ENCODE peak calls at places on chromosomes 6 and 20, in ten cellular contexts. C is dorsolateral prefrontal cortex, T is choroid plexus epithelial cell, E is PC-9, N is cardiac fibroblast, W is spleen, U is stomach, L is heart left ventricle, R is fibroblast of mammary gland, J is thoracic aorta. M is an unnamed sample.

GRCh38 chr6:73393278-73393677 is 1.4 kb upstream of the DDX43 start:
- DNase-seq in C (no peak), T (peak), E (no peak), N (no peak), W (no peak), U (no peak), L (no peak), R (no peak), J (no peak), M (no peak)

GRCh38 chr6:150464966-150465365 is 96.2 kb downstream of the IYD start:
- DNase-seq in C (no peak), T (no peak), E (no peak), N (no peak), W (no peak), U (no peak), L (no peak), R (no peak), J (no peak), M (no peak)

GRCh38 chr6:41428995-41429417 is 93.6 kb downstream of the NCR2 start:
- DNase-seq in C (no peak), T (peak), E (no peak), N (peak), W (no peak), U (no peak), L (peak), R (peak), J (no peak), M (no peak)

GRCh38 chr20:63750807-63751470 is 11.4 kb downstream of the SLC2A4RG start:
- DNase-seq in C (no peak), T (no peak), E (no peak), N (no peak), W (peak), U (no peak), L (peak), R (no peak), J (no peak), M (peak)

GRCh38 chr20:23520185-23520584 is 29.3 kb downstream of the CST8 start:
- DNase-seq in C (no peak), T (no peak), E (no peak), N (no peak), W (no peak), U (no peak), L (no peak), R (no peak), J (no peak), M (no peak)

GRCh38 chr6:161817881-161818280 is 544.0 kb upstream of the AGPAT4 start:
- DNase-seq in C (no peak), T (no peak), E (no peak), N (no peak), W (no peak), U (no peak), L (no peak), R (no peak), J (no peak), M (no peak)

GRCh38 chr6:135871878-135872277 is 20.4 kb downstream of the PDE7B start:
- DNase-seq in C (no peak), T (peak), E (no peak), N (peak), W (no peak), U (no peak), L (no peak), R (peak), J (no peak), M (no peak)

GRCh38 chr20:15359056-15359455 is 1021.6 kb upstream of the FLRT3 start:
- DNase-seq in C (no peak), T (peak), E (no peak), N (no peak), W (no peak), U (no peak), L (no peak), R (peak), J (no peak), M (no peak)

GRCh38 chr6:33144373-33144772 is 47.9 kb downstream of the COL11A2 start:
- DNase-seq in C (no peak), T (no peak), E (no peak), N (no peak), W (no peak), U (no peak), L (no peak), R (peak), J (no peak), M (no peak)

GRCh38 chr6:151067684-151068596 is 171.8 kb upstream of the AKAP12 start:
- DNase-seq in C (no peak), T (peak), E (peak), N (peak), W (no peak), U (peak), L (peak), R (peak), J (peak), M (no peak)

GRCh38 chr6:137820952-137821351 is 46.1 kb upstream of the TNFAIP3 start:
- DNase-seq in C (no peak), T (peak), E (no peak), N (peak), W (no peak), U (no peak), L (no peak), R (peak), J (no peak), M (no peak)

DNA sequence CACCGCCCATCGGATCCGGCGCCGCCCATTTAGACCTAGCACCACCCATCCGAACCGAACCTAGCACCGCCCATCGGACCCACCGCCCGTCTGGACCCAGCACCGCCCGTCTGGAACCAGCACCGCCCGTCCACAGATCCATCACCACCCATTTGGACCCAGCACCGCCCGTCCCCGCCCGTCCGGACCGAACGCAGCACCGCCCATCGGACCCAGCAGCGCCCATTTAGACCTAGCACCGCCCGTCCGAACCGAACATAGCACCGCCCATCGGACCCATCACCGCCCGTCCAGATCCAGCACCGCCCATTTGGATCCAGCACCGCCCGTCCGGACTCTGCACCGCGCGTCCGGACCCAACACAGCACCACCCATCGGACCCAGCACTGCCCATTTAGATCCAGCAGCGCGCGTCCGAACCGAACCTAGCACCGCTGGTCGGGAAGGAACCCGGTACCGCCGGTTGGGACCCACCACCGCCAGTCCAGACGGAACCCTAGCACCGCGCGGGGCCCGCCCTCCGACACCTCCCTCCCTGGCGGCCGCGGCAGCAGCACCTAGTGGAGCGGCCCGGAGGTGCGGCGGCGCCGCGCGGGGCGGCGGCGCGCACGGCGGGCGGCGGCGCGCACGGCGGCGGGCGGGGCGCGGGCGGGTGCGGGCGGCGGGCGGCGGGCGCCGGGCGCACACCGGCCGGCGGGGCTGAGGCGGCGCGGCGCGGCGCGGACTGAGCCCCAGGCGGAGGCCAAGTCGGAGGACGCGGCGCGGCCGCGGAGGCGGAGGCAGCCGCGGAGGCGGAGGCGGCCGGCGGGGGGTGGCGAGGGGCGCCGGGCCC is at the start of gene AFDN:
- DNase-seq in C (peak), T (peak), E (peak), N (peak), W (peak), U (peak), L (peak), R (no peak), J (no peak), M (peak)
- TF ChIP-seq CTCF in C (peak), T (peak), E (peak), N (peak), W (peak), U (no peak), L (peak), R (no peak), J (peak), M (no peak)

DNA sequence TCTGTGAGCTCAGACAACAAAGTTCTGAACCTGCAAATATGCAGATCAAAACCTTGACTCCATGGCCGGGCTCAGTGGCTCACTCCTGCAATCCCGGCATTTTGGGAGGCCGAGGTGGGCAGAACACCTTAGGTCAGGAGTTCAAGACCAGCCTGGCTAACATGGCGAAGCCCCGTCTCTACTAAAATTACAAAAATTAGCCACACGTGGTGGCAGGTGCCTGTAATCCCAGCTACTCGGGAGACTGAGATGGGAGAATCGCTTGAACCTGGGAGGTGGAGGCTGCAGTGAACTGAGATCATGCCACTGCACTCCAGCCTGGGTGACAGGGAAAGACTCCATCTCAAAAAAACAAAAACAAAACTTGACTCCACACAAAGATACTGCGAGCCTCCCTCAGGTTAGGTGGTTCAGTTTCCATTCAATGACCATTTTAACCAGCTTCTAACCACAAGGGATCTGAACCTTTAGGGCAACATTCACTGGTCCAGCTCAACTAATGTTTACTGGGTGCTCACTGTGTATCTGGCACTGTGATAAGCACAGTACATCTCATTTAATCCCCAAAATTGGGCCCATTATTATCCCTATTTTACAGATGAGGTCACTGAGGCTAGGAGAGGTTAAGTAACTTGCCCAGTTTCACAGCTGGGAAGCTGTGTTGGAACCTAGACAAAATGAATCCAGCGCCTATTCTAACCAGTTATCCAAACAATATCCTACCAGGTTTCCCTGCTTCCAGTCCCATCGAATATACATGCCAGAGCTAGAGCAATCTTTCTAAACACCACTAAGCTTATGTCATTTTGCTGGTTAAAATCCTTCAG is 1.8 kb downstream of the SNRPB start:
- DNase-seq in C (no peak), T (peak), E (no peak), N (no peak), W (no peak), U (no peak), L (no peak), R (peak), J (no peak), M (no peak)
- H3K4me3 ChIP-seq in C (peak), T (peak), E (peak), N (peak), W (no peak), U (peak), L (no peak), R (peak), J (peak), M (no peak)

GRCh38 chr6:106092279-106092678 is 6.1 kb downstream of the PRDM1 start:
- DNase-seq in C (no peak), T (no peak), E (no peak), N (no peak), W (no peak), U (no peak), L (no peak), R (no peak), J (no peak), M (no peak)

GRCh38 chr6:106087548-106088325 is 1.6 kb downstream of the PRDM1 start:
- DNase-seq in C (no peak), T (peak), E (peak), N (peak), W (no peak), U (no peak), L (peak), R (peak), J (no peak), M (no peak)

GRCh38 chr6:106085984-106086832 is at the start of gene PRDM1:
- DNase-seq in C (peak), T (peak), E (peak), N (peak), W (peak), U (peak), L (peak), R (peak), J (no peak), M (peak)

GRCh38 chr6:106085687-106085983 is 501 bp upstream of the PRDM1 start:
- DNase-seq in C (no peak), T (no peak), E (no peak), N (no peak), W (no peak), U (no peak), L (no peak), R (no peak), J (no peak), M (no peak)

DNA sequence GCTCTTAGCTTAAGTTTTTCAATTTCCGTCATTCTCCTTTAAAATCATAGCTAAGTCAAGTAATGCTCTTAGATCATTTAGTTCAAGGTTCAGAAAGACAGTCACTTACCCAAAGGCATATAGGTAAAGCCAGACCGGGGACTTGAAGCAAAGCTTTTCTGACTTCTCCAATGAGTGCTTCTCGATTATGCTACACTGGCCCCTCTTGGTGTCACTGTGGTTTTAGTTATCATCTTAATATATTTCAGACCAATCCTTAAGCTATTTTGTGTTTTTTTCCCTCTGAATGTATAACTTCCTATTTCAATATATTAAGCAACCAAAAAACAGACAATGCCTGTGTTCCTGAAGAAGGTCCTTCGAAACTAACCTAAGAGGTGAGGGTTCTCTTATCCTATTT is 3.8 kb downstream of the PRDM1 start:
- DNase-seq in C (no peak), T (peak), E (no peak), N (peak), W (no peak), U (no peak), L (no peak), R (peak), J (no peak), M (no peak)
- TF ChIP-seq CTCF in C (no peak), T (peak), E (no peak), N (no peak), W (no peak), U (no peak), L (no peak), R (peak), J (no peak), M (no peak)

DNA sequence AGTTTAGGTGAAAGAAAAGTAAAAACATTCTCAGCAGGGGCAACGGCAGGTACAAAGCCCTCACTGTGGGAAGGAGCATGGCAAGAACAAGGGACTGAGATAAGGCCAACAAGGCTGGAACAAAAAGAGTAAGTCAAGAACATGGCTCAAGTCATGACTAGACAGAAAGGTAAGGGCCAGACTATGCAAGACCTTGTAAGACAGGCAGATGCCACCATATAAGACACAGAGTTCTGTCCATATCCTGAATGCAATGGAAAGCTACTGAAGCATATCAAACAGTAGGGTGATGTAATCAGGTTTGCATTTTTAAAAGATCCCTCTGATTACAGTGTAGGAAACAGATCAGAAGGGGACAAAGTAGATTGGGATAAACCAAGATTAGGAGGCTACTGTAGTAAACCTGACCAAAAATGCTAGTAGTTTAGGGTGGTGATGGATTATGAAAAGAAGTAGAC is 5.5 kb downstream of the REV3L start:
- DNase-seq in C (no peak), T (peak), E (no peak), N (no peak), W (no peak), U (no peak), L (no peak), R (no peak), J (no peak), M (no peak)
- H3K4me3 ChIP-seq in C (no peak), T (no peak), E (peak), N (no peak), W (no peak), U (no peak), L (no peak), R (no peak), J (no peak), M (no peak)

GRCh38 chr6:29967379-29968010 is 25.2 kb downstream of the HLA-A start:
- DNase-seq in C (no peak), T (peak), E (peak), N (peak), W (no peak), U (peak), L (peak), R (peak), J (no peak), M (no peak)

GRCh38 chr6:29968130-29968529 is 25.8 kb downstream of the HLA-A start:
- DNase-seq in C (no peak), T (peak), E (peak), N (no peak), W (no peak), U (no peak), L (no peak), R (peak), J (no peak), M (no peak)

GRCh38 chr6:29965873-29966601 is 23.7 kb downstream of the HLA-A start:
- DNase-seq in C (peak), T (peak), E (peak), N (peak), W (peak), U (peak), L (peak), R (peak), J (peak), M (no peak)

GRCh38 chr6:29964553-29964903 is 22.2 kb downstream of the HLA-A start:
- DNase-seq in C (no peak), T (no peak), E (no peak), N (no peak), W (no peak), U (no peak), L (no peak), R (no peak), J (no peak), M (no peak)

DNA sequence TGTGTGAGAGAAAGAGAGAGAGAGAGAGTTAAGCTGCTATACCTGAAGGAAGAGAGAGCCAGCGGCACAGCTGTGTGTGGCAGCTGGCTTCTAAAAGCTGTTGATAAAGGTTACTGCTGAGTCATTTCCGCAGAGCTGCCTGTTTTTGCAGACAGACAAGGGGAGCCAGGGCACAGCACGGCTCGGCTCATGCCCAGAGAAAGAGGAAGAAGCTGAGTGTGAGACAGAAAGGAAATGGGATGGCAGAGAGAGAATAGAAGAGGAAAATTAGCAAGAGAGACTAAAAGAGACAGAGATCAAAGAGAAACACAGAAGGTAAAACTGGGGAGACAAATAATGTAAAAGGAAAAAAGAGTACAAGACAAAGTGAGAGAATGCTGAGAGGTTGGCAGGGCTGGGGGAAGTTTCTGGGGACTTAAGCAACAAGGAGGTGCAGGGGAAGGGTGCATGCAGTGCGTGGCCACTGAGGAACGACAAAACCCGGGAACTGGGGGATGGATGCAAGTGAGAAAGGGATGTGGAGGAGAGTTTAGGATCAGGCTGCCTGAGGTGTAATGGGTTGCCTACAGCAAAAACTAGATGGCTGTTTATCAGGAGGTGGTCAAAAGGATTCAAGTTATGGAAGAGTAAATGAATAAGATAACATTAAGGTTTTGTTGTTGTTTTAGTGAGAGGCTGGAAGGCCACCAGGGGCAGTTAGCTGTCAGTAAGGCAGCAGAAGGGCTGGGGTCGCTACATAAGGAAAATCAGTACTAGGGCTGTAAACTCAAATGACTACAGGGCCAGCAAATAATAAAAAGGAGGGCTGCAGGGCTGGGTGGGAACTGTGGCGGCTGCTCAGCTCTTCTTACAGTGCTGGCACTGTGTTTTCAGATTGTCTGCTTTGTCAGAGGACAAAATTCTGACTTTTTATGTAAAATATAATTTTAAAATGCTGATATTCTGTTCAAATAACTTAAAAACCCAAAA is 22.9 kb downstream of the HLA-A start:
- DNase-seq in C (peak), T (peak), E (peak), N (peak), W (peak), U (peak), L (peak), R (peak), J (peak), M (peak)
- TF ChIP-seq CTCF in C (no peak), T (no peak), E (no peak), N (no peak), W (no peak), U (no peak), L (no peak), R (no peak), J (no peak), M (no peak)

GRCh38 chr6:92979281-92979680 is 440.1 kb downstream of the EPHA7 start:
- DNase-seq in C (no peak), T (peak), E (no peak), N (peak), W (no peak), U (no peak), L (no peak), R (no peak), J (no peak), M (no peak)
- H3K4me3 ChIP-seq in C (no peak), T (no peak), E (no peak), N (no peak), W (no peak), U (no peak), L (no peak), R (no peak), J (no peak), M (no peak)

DNA sequence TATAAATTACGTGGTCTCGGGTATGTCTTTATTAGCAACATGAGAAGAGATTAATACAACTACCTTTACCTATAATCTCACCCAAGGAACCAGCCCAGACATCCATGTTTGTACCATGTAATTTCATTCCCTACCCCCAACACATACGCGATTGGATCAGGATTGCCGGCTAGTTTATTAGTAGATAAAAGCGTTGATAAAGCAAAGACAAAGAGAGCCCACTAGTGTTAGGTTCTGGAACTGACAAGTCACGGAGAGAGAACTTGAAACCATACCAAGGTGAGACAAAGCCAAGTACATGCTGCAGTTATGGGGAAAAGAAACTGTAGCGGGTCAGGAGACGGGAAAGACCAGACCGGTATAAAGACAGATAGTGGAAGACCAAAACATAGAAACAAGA is 37.4 kb upstream of the FAM135A start:
- DNase-seq in C (no peak), T (peak), E (no peak), N (no peak), W (no peak), U (no peak), L (no peak), R (peak), J (no peak), M (no peak)
- TF ChIP-seq CTCF in C (no peak), T (peak), E (peak), N (peak), W (no peak), U (no peak), L (no peak), R (peak), J (no peak), M (no peak)

GRCh38 chr6:170365581-170365980 is 59.0 kb downstream of the FAM120B start:
- DNase-seq in C (no peak), T (no peak), E (no peak), N (no peak), W (no peak), U (no peak), L (no peak), R (no peak), J (no peak), M (no peak)
- H3K4me3 ChIP-seq in C (no peak), T (no peak), E (no peak), N (no peak), W (no peak), U (no peak), L (no peak), R (no peak), J (no peak), M (no peak)

M was measured in CD8-positive, alpha-beta T cell.